ENCODE peak calls at places on chromosome 19, in ten cellular contexts. D is ascending aorta; U is fibroblast of lung; Y is tibial artery; O is testis; E is cardiac muscle cell; Z is dorsolateral prefrontal cortex; L is choroid plexus epithelial cell; M is heart left ventricle; X is CD4-positive, alpha-beta T cell. S is an unnamed sample.

GRCh38 chr19:47786566-47786965 is 8.1 kb downstream of the SELENOW start:
- DNase-seq in D (no peak), U (no peak), Y (no peak), O (no peak), E (no peak), Z (no peak), L (no peak), M (no peak), X (no peak), S (no peak)

GRCh38 chr19:50359432-50359818 is 6.0 kb downstream of the NAPSA start:
- DNase-seq in D (no peak), U (no peak), Y (no peak), O (no peak), E (no peak), Z (no peak), L (no peak), M (no peak), X (no peak), S (no peak)

GRCh38 chr19:2557093-2557440 is 81.1 kb downstream of the GADD45B start:
- DNase-seq in D (no peak), U (no peak), Y (no peak), O (no peak), E (no peak), Z (no peak), L (no peak), M (peak; percentile 34), X (no peak), S (no peak)

GRCh38 chr19:47157455-47158321 is 27.1 kb downstream of the SAE1 start:
- DNase-seq in D (peak; percentile 73), U (peak; percentile 93), Y (peak; percentile 39), O (peak; percentile 27), E (peak; percentile 83), Z (peak; percentile 9), L (peak; percentile 79), M (peak; percentile 66), X (no peak), S (peak; percentile 47)

GRCh38 chr19:33286899-33287298 is 15.4 kb downstream of the CEBPA start:
- DNase-seq in D (no peak), U (no peak), Y (no peak), O (no peak), E (no peak), Z (no peak), L (no peak), M (no peak), X (no peak), S (no peak)

GRCh38 chr19:29840066-29840950 is 28.5 kb downstream of the CCNE1 start:
- DNase-seq in D (no peak), U (no peak), Y (no peak), O (no peak), E (no peak), Z (no peak), L (no peak), M (no peak), X (no peak), S (no peak)

GRCh38 chr19:7676376-7676775 is 514 bp upstream of the MCEMP1 start:
- DNase-seq in D (no peak), U (no peak), Y (peak; percentile 44), O (no peak), E (no peak), Z (no peak), L (no peak), M (no peak), X (no peak), S (no peak)

GRCh38 chr19:27746691-27747380 is 1466.1 kb downstream of the UQCRFS1 start:
- DNase-seq in D (peak; percentile 51), U (peak; percentile 38), Y (peak; percentile 19), O (peak; percentile 53), E (peak; percentile 10), Z (peak; percentile 68), L (peak; percentile 46), M (peak; percentile 72), X (no peak), S (peak; percentile 5)

GRCh38 chr19:42325896-42326771 is 699 bp downstream of the MEGF8 start:
- DNase-seq in D (no peak), U (no peak), Y (no peak), O (no peak), E (no peak), Z (no peak), L (no peak), M (peak; percentile 65), X (no peak), S (peak; percentile 12)

GRCh38 chr19:48752511-48753365 is at the start of gene FUT1:
- DNase-seq in D (no peak), U (peak; percentile 40), Y (peak; percentile 37), O (peak; percentile 64), E (peak; percentile 47), Z (peak; percentile 83), L (no peak), M (peak; percentile 88), X (no peak), S (no peak)

GRCh38 chr19:34096020-34096915 is 76.0 kb upstream of the LSM14A start:
- DNase-seq in D (no peak), U (peak; percentile 33), Y (no peak), O (no peak), E (peak; percentile 69), Z (peak; percentile 36), L (peak; percentile 75), M (no peak), X (no peak), S (no peak)

GRCh38 chr19:49347835-49348234 is 12.6 kb downstream of the CD37 start:
- DNase-seq in D (no peak), U (peak; percentile 66), Y (no peak), O (peak; percentile 54), E (peak; percentile 67), Z (no peak), L (peak; percentile 85), M (no peak), X (no peak), S (no peak)

GRCh38 chr19:49680473-49681351 is 3.6 kb downstream of the PRMT1 start:
- DNase-seq in D (peak; percentile 93), U (peak; percentile 61), Y (peak; percentile 78), O (peak; percentile 94), E (peak; percentile 91), Z (peak; percentile 95), L (peak; percentile 92), M (peak; percentile 96), X (peak; percentile 95), S (peak; percentile 100)

GRCh38 chr19:39469036-39469435 is 11.6 kb upstream of the TIMM50 start:
- DNase-seq in D (no peak), U (no peak), Y (no peak), O (no peak), E (no peak), Z (no peak), L (no peak), M (no peak), X (no peak), S (no peak)
- TF ChIP-seq CTCF in D (no peak), U (no peak), Y (no peak), O (no peak), E (no peak), Z (no peak), L (no peak), M (no peak), X (no peak), S (no peak)

GRCh38 chr19:611506-611869 is 21.8 kb downstream of the HCN2 start:
- DNase-seq in D (no peak), U (peak; percentile 99), Y (no peak), O (no peak), E (peak; percentile 91), Z (no peak), L (peak; percentile 93), M (no peak), X (no peak), S (no peak)
- TF ChIP-seq CTCF in D (no peak), U (no peak), Y (no peak), O (no peak), E (no peak), Z (no peak), L (no peak), M (no peak), X (no peak), S (no peak)

GRCh38 chr19:45591004-45591637 is 6.5 kb upstream of the OPA3 start:
- DNase-seq in D (no peak), U (peak; percentile 34), Y (no peak), O (peak; percentile 43), E (no peak), Z (no peak), L (peak; percentile 33), M (peak; percentile 73), X (no peak), S (peak; percentile 26)
- TF ChIP-seq CTCF in D (peak; percentile 24), U (peak; percentile 46), Y (no peak), O (no peak), E (peak; percentile 22), Z (no peak), L (peak; percentile 45), M (no peak), X (no peak), S (peak; percentile 58)

GRCh38 chr19:18193388-18194207 is 580 bp downstream of the MPV17L2 start:
- DNase-seq in D (no peak), U (no peak), Y (no peak), O (peak; percentile 26), E (no peak), Z (no peak), L (no peak), M (no peak), X (no peak), S (no peak)
- TF ChIP-seq CTCF in D (no peak), U (no peak), Y (no peak), O (no peak), E (no peak), Z (no peak), L (no peak), M (no peak), X (no peak), S (no peak)

GRCh38 chr19:13860679-13861391 is 16.1 kb upstream of the NANOS3 start:
- DNase-seq in D (no peak), U (no peak), Y (no peak), O (no peak), E (no peak), Z (no peak), L (no peak), M (no peak), X (no peak), S (no peak)

GRCh38 chr19:13861392-13861713 is 15.6 kb upstream of the NANOS3 start:
- DNase-seq in D (no peak), U (no peak), Y (no peak), O (no peak), E (peak; percentile 27), Z (no peak), L (no peak), M (no peak), X (no peak), S (no peak)

GRCh38 chr19:13861714-13862531 is 15.0 kb upstream of the NANOS3 start:
- DNase-seq in D (peak; percentile 96), U (peak; percentile 85), Y (peak; percentile 92), O (peak; percentile 95), E (peak; percentile 96), Z (peak; percentile 90), L (peak; percentile 92), M (peak; percentile 96), X (peak; percentile 86), S (peak; percentile 96)

GRCh38 chr19:13856530-13856929 is 20.4 kb upstream of the NANOS3 start:
- DNase-seq in D (no peak), U (no peak), Y (no peak), O (no peak), E (no peak), Z (no peak), L (no peak), M (no peak), X (no peak), S (no peak)

GRCh38 chr19:13859361-13859880 is 17.5 kb upstream of the NANOS3 start:
- DNase-seq in D (no peak), U (peak; percentile 67), Y (no peak), O (no peak), E (no peak), Z (no peak), L (peak; percentile 63), M (no peak), X (no peak), S (no peak)
- TF ChIP-seq CTCF in D (no peak), U (no peak), Y (no peak), O (no peak), E (no peak), Z (no peak), L (peak; percentile 27), M (no peak), X (no peak), S (no peak)

S was measured in neural crest cell.